ENCODE peak calls at places on chromosomes 2 and 18, in ten cellular contexts. K is ACHN; M is hypothalamus; S is anterior cingulate cortex; B is NCI-H446 treated with DMSO at 0.1 percent for 48 hours; L is M059J; D is HTR-8/SVneo; N is CD4-positive, CD25-positive, alpha-beta regulatory T cell; W is Kasumi-1; J is endothelial cell. O is an unnamed sample.

GRCh38 chr18:26425148-26425531 is 123.2 kb downstream of the KCTD1 start:
- DNase-seq in K (peak), M (no peak), S (no peak), B (no peak), L (no peak), D (no peak), N (no peak), W (no peak), J (no peak), O (no peak)

GRCh38 chr2:182949572-182950189 is 83.2 kb upstream of the FRZB start:
- DNase-seq in K (peak), M (no peak), S (no peak), B (no peak), L (peak), D (no peak), N (no peak), W (no peak), J (no peak), O (peak)

GRCh38 chr18:50726960-50727589 is 92.7 kb downstream of the MRO start:
- DNase-seq in K (no peak), M (no peak), S (no peak), B (peak), L (no peak), D (no peak), N (no peak), W (no peak), J (no peak), O (peak)

GRCh38 chr2:44836174-44836573 is 105.3 kb upstream of the SIX3 start:
- DNase-seq in K (no peak), M (no peak), S (no peak), B (no peak), L (peak), D (no peak), N (no peak), W (no peak), J (no peak), O (no peak)

GRCh38 chr2:161177969-161178368 is 17.7 kb downstream of the TANK start:
- DNase-seq in K (no peak), M (no peak), S (no peak), B (no peak), L (no peak), D (no peak), N (no peak), W (peak), J (no peak), O (no peak)

GRCh38 chr18:37442477-37442876 is 123.1 kb downstream of the CELF4 start:
- DNase-seq in K (no peak), M (no peak), S (no peak), B (peak), L (no peak), D (no peak), N (no peak), W (no peak), J (no peak), O (no peak)

GRCh38 chr18:13456736-13457271 is 238.2 kb downstream of the LDLRAD4 start:
- DNase-seq in K (no peak), M (no peak), S (no peak), B (no peak), L (no peak), D (no peak), N (no peak), W (no peak), J (no peak), O (peak)

GRCh38 chr2:189014426-189015138 is 40.4 kb downstream of the COL3A1 start:
- DNase-seq in K (no peak), M (no peak), S (no peak), B (no peak), L (no peak), D (no peak), N (no peak), W (no peak), J (no peak), O (no peak)

GRCh38 chr2:152585830-152586484 is 131.3 kb downstream of the PRPF40A start:
- DNase-seq in K (peak), M (no peak), S (no peak), B (peak), L (peak), D (peak), N (no peak), W (peak), J (no peak), O (peak)

GRCh38 chr2:241702405-241703127 is 727 bp downstream of the ING5 start:
- DNase-seq in K (peak), M (peak), S (peak), B (peak), L (peak), D (peak), N (peak), W (peak), J (peak), O (peak)

GRCh38 chr18:10020176-10020575 is 106.4 kb downstream of the VAPA start:
- DNase-seq in K (no peak), M (no peak), S (no peak), B (no peak), L (no peak), D (no peak), N (no peak), W (no peak), J (no peak), O (no peak)

GRCh38 chr18:45976581-45977373 is 9.6 kb upstream of the EPG5 start:
- DNase-seq in K (no peak), M (no peak), S (no peak), B (no peak), L (peak), D (no peak), N (no peak), W (no peak), J (no peak), O (no peak)

GRCh38 chr2:202127793-202128215 is 54.7 kb downstream of the KIAA2012 start:
- DNase-seq in K (no peak), M (no peak), S (no peak), B (no peak), L (no peak), D (no peak), N (no peak), W (no peak), J (no peak), O (no peak)

GRCh38 chr2:234823196-234823876 is 128.5 kb upstream of the SH3BP4 start:
- DNase-seq in K (no peak), M (no peak), S (no peak), B (no peak), L (no peak), D (no peak), N (no peak), W (no peak), J (no peak), O (no peak)

GRCh38 chr2:31070339-31070738 is 67.9 kb downstream of the GALNT14 start:
- DNase-seq in K (peak), M (no peak), S (no peak), B (no peak), L (peak), D (no peak), N (no peak), W (no peak), J (no peak), O (no peak)

GRCh38 chr2:12663306-12664037 is 53.3 kb upstream of the TRIB2 start:
- DNase-seq in K (no peak), M (no peak), S (no peak), B (no peak), L (no peak), D (no peak), N (no peak), W (no peak), J (no peak), O (no peak)

GRCh38 chr2:9440058-9440727 is 16.7 kb downstream of the CPSF3 start:
- DNase-seq in K (no peak), M (no peak), S (no peak), B (no peak), L (no peak), D (no peak), N (no peak), W (no peak), J (no peak), O (no peak)

GRCh38 chr2:100018794-100019193 is 123.6 kb downstream of the AFF3 start:
- DNase-seq in K (peak), M (no peak), S (no peak), B (no peak), L (peak), D (peak), N (no peak), W (no peak), J (no peak), O (no peak)

GRCh38 chr18:6118080-6118479 is 222.8 kb upstream of the TMEM200C start:
- DNase-seq in K (no peak), M (no peak), S (no peak), B (no peak), L (no peak), D (no peak), N (no peak), W (no peak), J (no peak), O (no peak)

GRCh38 chr2:159456500-159457426 is 159.6 kb downstream of the BAZ2B start:
- DNase-seq in K (no peak), M (no peak), S (no peak), B (no peak), L (no peak), D (no peak), N (no peak), W (no peak), J (no peak), O (no peak)

GRCh38 chr18:59823611-59824195 is 76.1 kb upstream of the PMAIP1 start:
- DNase-seq in K (peak), M (peak), S (peak), B (no peak), L (peak), D (peak), N (peak), W (peak), J (peak), O (peak)

GRCh38 chr2:202773576-202773975 is 98.0 kb downstream of the ICA1L start:
- DNase-seq in K (no peak), M (no peak), S (no peak), B (no peak), L (no peak), D (no peak), N (no peak), W (no peak), J (no peak), O (no peak)

GRCh38 chr18:27861539-27861938 is 315.4 kb downstream of the CDH2 start:
- DNase-seq in K (no peak), M (no peak), S (no peak), B (peak), L (no peak), D (no peak), N (no peak), W (no peak), J (no peak), O (no peak)

GRCh38 chr2:217223222-217223930 is 363.5 kb upstream of the TNP1 start:
- DNase-seq in K (peak), M (no peak), S (no peak), B (no peak), L (peak), D (peak), N (no peak), W (peak), J (no peak), O (no peak)

GRCh38 chr18:500556-501405 is at the start of gene COLEC12:
- DNase-seq in K (no peak), M (peak), S (no peak), B (no peak), L (peak), D (no peak), N (no peak), W (no peak), J (peak), O (no peak)

GRCh38 chr2:73202156-73203054 is at the start of gene NOTO:
- DNase-seq in K (no peak), M (no peak), S (no peak), B (no peak), L (peak), D (no peak), N (no peak), W (no peak), J (peak), O (no peak)

O was measured in SK-MEL-5.